ENCODE peak calls at places on chromosomes 3 and 15, in four cellular contexts. C is brain microvascular endothelial cell, I is activated B cell treated with CpG ODN at 0.5 μM for 24 hours, H is cardiac muscle cell. L is an unnamed sample.

GRCh38 chr3:141294848-141295247 is 63.2 kb downstream of the PXYLP1 start:
- DNase-seq in C (peak), I (no peak), H (peak), L (no peak)

GRCh38 chr15:71656425-71656824 is 153.9 kb upstream of the NR2E3 start:
- DNase-seq in C (no peak), I (no peak), H (no peak), L (no peak)

GRCh38 chr3:20462226-20462625 is 276.2 kb upstream of the SGO1 start:
- DNase-seq in C (peak), I (no peak), H (peak), L (no peak)

GRCh38 chr3:72753495-72753894 is 94.8 kb downstream of the SHQ1 start:
- DNase-seq in C (no peak), I (no peak), H (no peak), L (no peak)

GRCh38 chr3:58073315-58074125 is 65.3 kb downstream of the FLNB start:
- DNase-seq in C (no peak), I (no peak), H (peak), L (no peak)

GRCh38 chr3:169604118-169604517 is 59.4 kb downstream of the MECOM start:
- DNase-seq in C (no peak), I (no peak), H (peak), L (no peak)

GRCh38 chr15:89482139-89482538 is 14.2 kb downstream of the RHCG start:
- DNase-seq in C (no peak), I (no peak), H (peak), L (no peak)

GRCh38 chr15:101490408-101490891 is 943 bp upstream of the PCSK6 start:
- DNase-seq in C (no peak), I (no peak), H (no peak), L (no peak)

GRCh38 chr15:75544273-75544862 is 34.7 kb downstream of the PTPN9 start:
- DNase-seq in C (no peak), I (no peak), H (no peak), L (no peak)

DNA sequence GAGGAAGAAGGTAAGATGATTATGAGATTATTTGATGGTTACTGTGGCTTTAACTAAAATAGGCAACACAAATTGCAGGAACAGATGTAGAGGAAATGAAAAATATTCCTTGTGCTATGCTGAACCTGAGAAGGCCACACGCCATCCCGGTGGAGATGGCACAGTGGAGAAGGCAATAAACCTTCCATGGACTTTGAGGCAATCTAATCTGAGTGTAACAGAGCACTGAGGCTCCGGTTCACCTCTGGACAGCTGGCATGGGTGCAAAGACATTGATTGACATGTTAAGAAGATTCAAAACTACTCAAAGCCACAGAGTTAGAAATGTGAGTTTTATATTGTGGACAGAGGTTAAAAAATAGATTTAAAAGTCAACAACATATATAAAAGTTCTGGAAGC is 535.7 kb downstream of the AGBL1 start:
- DNase-seq in C (no peak), I (no peak), H (no peak), L (no peak)
- TF ChIP-seq CTCF in C (no peak), I (no peak), H (no peak), L (no peak)

GRCh38 chr3:192514754-192515660 is 212.3 kb downstream of the FGF12 start:
- DNase-seq in C (no peak), I (peak), H (peak), L (no peak)
- TF ChIP-seq CTCF in C (no peak), I (no peak), H (peak), L (no peak)

GRCh38 chr15:99909914-99910313 is 176.7 kb upstream of the LYSMD4 start:
- DNase-seq in C (no peak), I (no peak), H (peak), L (no peak)
- TF ChIP-seq CTCF in C (peak), I (no peak), H (peak), L (no peak)

DNA sequence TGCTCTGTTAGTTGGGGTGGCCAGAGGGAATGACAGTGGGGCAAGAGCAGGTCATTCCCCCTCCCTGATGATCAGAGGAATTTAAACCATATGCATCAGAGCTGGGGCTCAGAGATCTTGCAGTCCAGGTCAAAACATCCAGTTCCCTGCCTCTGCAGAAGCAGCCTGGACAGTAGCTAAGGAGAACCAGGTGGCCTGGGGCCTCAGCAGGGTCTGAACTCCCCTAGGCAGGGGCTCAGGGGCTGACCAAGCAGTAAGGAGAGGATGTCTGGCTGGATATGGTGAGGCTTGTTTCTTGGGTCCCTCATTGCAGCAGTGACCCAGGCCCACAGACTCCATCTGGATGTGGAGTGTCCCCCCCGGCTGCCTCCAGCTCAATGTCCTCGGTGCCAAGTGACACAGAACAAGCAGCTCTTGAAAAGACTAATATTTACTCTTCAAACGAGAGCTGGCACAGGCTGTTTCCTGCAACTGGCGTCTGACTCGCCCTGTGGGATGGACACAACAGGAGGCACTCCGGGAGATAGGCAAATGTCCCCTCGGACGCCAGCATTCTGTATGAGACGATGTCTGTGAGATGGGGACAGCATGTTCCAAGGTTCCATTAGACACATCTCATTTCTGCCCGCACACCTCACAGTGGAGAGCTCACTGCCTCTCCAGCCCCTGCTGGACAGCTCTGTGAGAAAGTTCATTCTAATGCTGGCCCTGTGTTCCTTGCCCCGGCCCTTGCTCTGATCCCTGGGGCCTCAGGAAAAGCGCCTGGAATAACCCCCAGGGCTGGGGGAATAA is 37.1 kb downstream of the SEC22C start:
- DNase-seq in C (peak), I (no peak), H (no peak), L (no peak)
- TF ChIP-seq CTCF in C (peak), I (no peak), H (no peak), L (peak)

GRCh38 chr3:23944861-23945652 is at the start of gene NR1D2:
- DNase-seq in C (peak), I (peak), H (peak), L (peak)
- TF ChIP-seq CTCF in C (no peak), I (no peak), H (no peak), L (no peak)

DNA sequence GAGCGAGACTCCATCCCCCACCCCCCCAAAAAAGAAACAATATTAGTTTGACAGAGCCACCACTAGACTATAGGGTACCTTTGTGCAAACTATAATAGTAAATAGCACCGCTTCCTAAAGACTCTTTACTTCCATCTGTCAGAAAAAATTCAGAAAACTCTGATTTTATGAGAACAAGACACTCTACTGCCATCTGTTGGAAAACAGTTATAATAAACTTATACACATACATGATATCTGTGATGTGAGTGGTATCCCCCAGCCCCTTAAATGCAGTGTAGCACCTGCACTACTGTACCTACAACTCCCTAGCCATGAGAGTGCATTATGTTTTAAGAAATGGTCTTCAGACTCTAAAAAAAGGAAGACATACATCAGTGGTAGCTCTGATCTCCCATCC is 47.1 kb upstream of the CTDSPL start:
- DNase-seq in C (no peak), I (no peak), H (peak), L (no peak)
- TF ChIP-seq CTCF in C (peak), I (no peak), H (peak), L (peak)

DNA sequence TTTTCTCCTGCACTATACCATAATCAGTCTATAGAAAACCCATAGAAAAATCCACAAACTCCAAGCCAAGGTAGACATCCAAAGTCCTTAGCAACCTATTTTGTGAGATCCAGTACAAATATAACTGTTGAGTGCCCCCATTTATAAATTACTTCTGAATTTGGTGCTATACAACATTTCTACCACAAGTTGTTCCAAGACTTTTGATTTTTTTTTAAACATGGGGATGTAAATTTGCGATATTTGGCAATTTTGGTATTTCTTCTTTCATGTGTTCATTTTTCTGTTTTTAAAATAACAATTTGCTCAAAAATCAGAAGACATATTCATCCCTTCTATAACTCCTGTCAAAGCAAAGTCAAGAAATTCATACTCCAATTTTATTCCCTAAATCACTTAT is 763.8 kb downstream of the ROBO1 start:
- DNase-seq in C (no peak), I (no peak), H (no peak), L (no peak)
- TF ChIP-seq CTCF in C (no peak), I (no peak), H (no peak), L (no peak)

DNA sequence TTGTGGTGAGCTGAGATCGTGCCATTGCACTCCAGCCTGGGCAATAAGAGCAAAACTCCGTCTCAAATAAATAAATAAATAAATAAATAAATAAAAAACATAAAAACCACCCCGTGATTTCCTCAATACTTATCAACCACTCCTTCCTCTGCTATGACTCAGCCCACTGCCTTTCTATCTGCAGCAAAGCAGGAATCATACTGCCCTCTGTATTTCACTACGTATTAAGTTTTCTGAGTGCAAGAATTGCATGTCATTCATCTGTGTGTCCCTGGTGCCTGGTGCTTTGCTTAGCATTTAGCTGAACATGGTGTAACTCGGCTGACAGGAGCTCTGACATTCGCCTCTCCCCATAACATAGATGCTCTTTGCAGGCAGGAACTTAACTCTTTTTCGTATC is 7.1 kb downstream of the LSG1 start:
- DNase-seq in C (peak), I (no peak), H (peak), L (no peak)
- TF ChIP-seq CTCF in C (no peak), I (no peak), H (peak), L (no peak)

DNA sequence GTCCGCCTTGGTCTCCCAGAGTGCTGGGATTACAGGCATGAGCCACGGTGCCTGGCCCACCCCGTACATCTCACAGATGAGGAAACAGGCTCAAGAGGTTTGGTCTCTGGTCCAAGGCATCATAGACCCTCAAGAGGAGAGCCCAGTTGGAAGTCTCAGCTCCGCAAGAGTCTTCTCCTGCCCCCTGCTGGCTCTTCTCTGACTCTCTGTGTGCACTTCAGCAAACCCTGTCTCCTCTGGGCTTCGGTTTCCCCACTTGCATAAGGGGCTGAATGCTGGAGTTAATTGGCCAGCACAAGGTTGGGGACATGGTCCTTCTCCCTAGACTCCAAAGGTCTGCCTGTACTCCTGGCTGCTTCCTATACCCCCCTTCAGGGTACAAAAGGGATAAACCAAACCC is 3.9 kb downstream of the MST1R start:
- DNase-seq in C (no peak), I (no peak), H (peak), L (no peak)
- TF ChIP-seq CTCF in C (peak), I (no peak), H (peak), L (no peak)

DNA sequence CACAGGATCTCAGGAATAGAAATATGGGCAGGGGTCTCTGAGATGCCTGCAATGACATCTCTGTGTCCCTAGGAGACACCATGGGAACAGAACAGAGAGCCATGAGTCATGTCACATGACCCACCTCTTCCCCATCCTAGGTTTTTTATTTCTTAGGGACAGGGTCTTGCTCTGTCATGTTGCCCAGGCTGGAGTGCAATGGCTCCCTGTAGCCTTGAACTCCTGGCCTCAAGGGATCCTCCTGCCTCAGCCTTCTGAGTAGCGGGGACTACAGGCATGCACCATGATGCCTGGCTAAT is 6.4 kb downstream of the ALPK3 start:
- DNase-seq in C (no peak), I (no peak), H (no peak), L (no peak)
- TF ChIP-seq CTCF in C (peak), I (no peak), H (no peak), L (no peak)